ENCODE peak calls at places on chromosomes 4 and X, in six cellular contexts. A is osteoblast, X is IMR-90, E is HepG2, D is GM23338, Q is HCT116. L is an unnamed sample.
A peak's percentile ranks its signal among the peaks of the same experiment; 100 is the strongest.

GRCh38 chrX:118181030-118181429 is 64.4 kb upstream of the KLHL13 start:
- DNase-seq in Q (no peak), D (no peak), A (no peak), X (peak; percentile 13), E (no peak), L (peak; percentile 58)

GRCh38 chr4:126071346-126072333 is 756.9 kb downstream of the FAT4 start:
- DNase-seq in Q (no peak), E (peak; percentile 11), D (no peak), A (no peak), X (peak; percentile 78), L (peak; percentile 89)

GRCh38 chr4:98626350-98626749 is 32.1 kb downstream of the TSPAN5 start:
- DNase-seq in E (no peak), Q (peak; percentile 92), A (peak; percentile 86), D (no peak), X (peak; percentile 94), L (peak; percentile 97)

GRCh38 chr4:150305995-150306394 is 227.8 kb downstream of the DCLK2 start:
- DNase-seq in A (no peak), D (no peak), X (peak; percentile 55), E (no peak), Q (no peak), L (peak; percentile 81)

GRCh38 chrX:30935985-30936384 is 46.9 kb upstream of the TAB3 start:
- DNase-seq in E (peak; percentile 45), Q (peak; percentile 10), X (peak; percentile 3), A (no peak), D (peak; percentile 30), L (peak; percentile 4)

GRCh38 chrX:148500428-148501120 is at the start of gene AFF2:
- DNase-seq in A (peak; percentile 74), Q (no peak), X (no peak), D (peak; percentile 55), E (no peak), L (peak; percentile 24)

GRCh38 chr4:7862561-7863200 is 77.0 kb downstream of the AFAP1 start:
- DNase-seq in D (peak; percentile 22), Q (no peak), E (no peak), A (peak; percentile 59), X (no peak), L (peak; percentile 52)

GRCh38 chr4:59374416-59374815 is 1825.7 kb upstream of the ADGRL3 start:
- DNase-seq in A (no peak), Q (no peak), E (peak; percentile 1), D (peak; percentile 16), X (no peak), L (no peak)

GRCh38 chr4:22531226-22531625 is 15.4 kb upstream of the ADGRA3 start:
- DNase-seq in X (no peak), Q (no peak), D (no peak), A (no peak), E (no peak), L (no peak)

DNA sequence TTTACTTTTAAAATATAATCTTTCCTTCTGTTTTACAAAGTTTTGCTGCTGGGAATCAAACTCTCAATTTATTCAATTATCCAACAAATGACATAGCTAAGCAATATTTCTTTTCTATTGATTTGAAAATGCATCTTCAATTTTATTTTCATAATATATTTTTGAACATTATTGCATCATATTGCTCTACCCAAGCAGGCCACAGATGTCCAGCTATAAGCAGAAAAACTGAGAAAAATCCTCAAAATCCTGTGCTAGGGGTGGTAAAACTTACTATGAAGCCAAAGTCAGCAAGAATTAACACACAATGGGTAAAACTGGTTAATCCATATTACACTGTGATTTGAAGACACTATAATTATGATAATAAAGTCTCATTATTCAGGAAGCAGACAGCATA is 5.0 kb downstream of the TIFA start:
- DNase-seq in Q (no peak), D (no peak), A (no peak), E (no peak), X (no peak), L (no peak)
- H4K20me1 ChIP-seq in Q (no peaks in the 10 kb centered on the region), D (no peaks in the 10 kb centered on the region), A (no peaks in the 10 kb centered on the region), E (no peaks in the 10 kb centered on the region), X (no peaks in the 10 kb centered on the region), L (no peaks in the 10 kb centered on the region)

GRCh38 chr4:56305390-56305789 is 81.9 kb downstream of the AASDH start:
- DNase-seq in E (peak; percentile 10), A (no peak), X (no peak), D (no peak), Q (no peak), L (no peak)
- H4K20me1 ChIP-seq in E (no peaks in the 10 kb centered on the region), A (no peaks in the 10 kb centered on the region), X (no peaks in the 10 kb centered on the region), D (no peaks in the 10 kb centered on the region), Q (no peaks in the 10 kb centered on the region), L (no peaks in the 10 kb centered on the region)

GRCh38 chr4:77073981-77074865 is 1.6 kb downstream of the CCNI start:
- DNase-seq in Q (no peak), A (peak; percentile 87), E (no peak), D (no peak), X (no peak), L (no peak)
- H4K20me1 ChIP-seq in Q (peaks cover 12% of the 10 kb centered on the region), A (peaks cover 47% of the 10 kb centered on the region), E (peaks cover 38% of the 10 kb centered on the region), D (peaks cover 34% of the 10 kb centered on the region), X (peaks cover 59% of the 10 kb centered on the region), L (peaks cover 13% of the 10 kb centered on the region)

DNA sequence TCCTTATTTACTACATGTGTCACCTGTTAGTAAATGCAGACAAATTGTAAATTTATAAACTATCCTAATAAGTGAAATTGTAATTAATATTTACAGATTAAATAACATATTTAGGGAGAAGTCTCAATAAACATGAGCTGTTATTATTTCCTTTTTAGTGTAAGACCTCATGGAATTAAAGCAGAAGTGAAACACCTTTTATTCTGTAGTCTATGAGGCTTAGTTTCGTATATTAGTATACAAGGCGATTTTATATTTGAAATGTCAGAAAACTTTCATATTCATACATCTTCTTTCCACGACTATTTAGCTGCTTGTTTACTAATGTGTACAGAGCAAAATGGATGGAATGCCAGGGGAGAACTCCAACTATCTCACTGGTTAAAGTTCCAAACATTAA is 414.4 kb downstream of the ARHGAP24 start:
- DNase-seq in Q (no peak), A (no peak), E (no peak), X (no peak), D (no peak), L (no peak)
- H4K20me1 ChIP-seq in Q (no peaks in the 10 kb centered on the region), A (peaks cover 8% of the 10 kb centered on the region), E (no peaks in the 10 kb centered on the region), X (peaks cover 4% of the 10 kb centered on the region), D (no peaks in the 10 kb centered on the region), L (no peaks in the 10 kb centered on the region)

GRCh38 chr4:41939016-41939623 is 3.9 kb downstream of the TMEM33 start:
- DNase-seq in A (no peak), X (peak; percentile 60), E (peak; percentile 16), D (peak; percentile 9), Q (no peak), L (no peak)
- H4K20me1 ChIP-seq in A (peaks cover 12% of the 10 kb centered on the region), X (peaks cover 8% of the 10 kb centered on the region), E (peaks cover 3% of the 10 kb centered on the region), D (peaks cover 5% of the 10 kb centered on the region), Q (peaks cover 4% of the 10 kb centered on the region), L (no peaks in the 10 kb centered on the region)

GRCh38 chrX:103183912-103184311 is 31.0 kb upstream of the BEX4 start:
- DNase-seq in X (no peak), A (no peak), Q (no peak), E (no peak), D (peak; percentile 53), L (no peak)
- H4K20me1 ChIP-seq in X (no peaks in the 10 kb centered on the region), A (no peaks in the 10 kb centered on the region), Q (no peaks in the 10 kb centered on the region), E (no peaks in the 10 kb centered on the region), D (no peaks in the 10 kb centered on the region), L (no peaks in the 10 kb centered on the region)

L was measured in fibroblast of lung.